ENCODE peak calls at places on chromosomes 2 and 18, in five cellular contexts. R, V, A, P and S are unnamed samples.

GRCh38 chr18:79983253-79983652 is 5.1 kb downstream of the TXNL4A start:
- DNase-seq in R (no peak), P (no peak), V (no peak), A (no peak), S (no peak)

GRCh38 chr2:3611611-3612010 is 16.7 kb downstream of the COLEC11 start:
- DNase-seq in P (no peak), R (no peak), A (peak), V (peak), S (peak)

GRCh38 chr18:65352183-65352582 is 398.6 kb upstream of the CDH7 start:
- DNase-seq in A (no peak), V (no peak), P (no peak), R (no peak), S (no peak)

GRCh38 chr2:86703704-86704370 is 16.3 kb upstream of the RMND5A start:
- DNase-seq in A (no peak), P (no peak), R (peak), V (no peak), S (no peak)

GRCh38 chr2:222445226-222445625 is 20.9 kb downstream of the SGPP2 start:
- DNase-seq in A (no peak), P (no peak), V (no peak), R (peak), S (no peak)

GRCh38 chr2:232480201-232481190 is 7.1 kb downstream of the ECEL1 start:
- DNase-seq in V (peak), R (peak), A (peak), P (no peak), S (peak)

GRCh38 chr2:119387381-119388129 is 20.8 kb downstream of the DBI start:
- DNase-seq in A (peak), V (no peak), P (peak), R (peak), S (peak)

GRCh38 chr2:134218928-134219707 is 34.8 kb upstream of the MGAT5 start:
- DNase-seq in P (no peak), R (no peak), A (no peak), V (peak), S (no peak)

GRCh38 chr2:145404690-145405089 is 884.8 kb upstream of the ZEB2 start:
- DNase-seq in A (no peak), V (no peak), P (no peak), R (no peak), S (no peak)

GRCh38 chr2:102064679-102065674 is 73.2 kb downstream of the IL1R2 start:
- DNase-seq in R (no peak), P (no peak), A (no peak), V (no peak), S (no peak)

GRCh38 chr2:194116861-194117260 is 1540.2 kb upstream of the SLC39A10 start:
- DNase-seq in R (no peak), P (no peak), V (no peak), A (no peak), S (no peak)

GRCh38 chr2:383173-383572 is 95.3 kb upstream of the ALKAL2 start:
- DNase-seq in V (no peak), P (no peak), A (no peak), R (no peak), S (no peak)

GRCh38 chr2:75703617-75704016 is 7.1 kb downstream of the GCFC2 start:
- DNase-seq in V (no peak), P (no peak), A (no peak), R (no peak), S (no peak)

GRCh38 chr18:9823805-9824473 is 61.8 kb upstream of the TXNDC2 start:
- DNase-seq in R (no peak), P (no peak), V (no peak), A (no peak), S (no peak)

GRCh38 chr2:40957508-40957907 is 505.6 kb upstream of the SLC8A1 start:
- DNase-seq in P (peak), A (no peak), V (peak), R (no peak), S (no peak)

GRCh38 chr2:1483551-1483950 is 70.3 kb downstream of the TPO start:
- DNase-seq in A (no peak), R (no peak), V (peak), P (no peak), S (peak)

GRCh38 chr2:9815076-9815475 is 28.2 kb upstream of the TAF1B start:
- DNase-seq in A (no peak), P (no peak), R (no peak), V (no peak), S (peak)

GRCh38 chr2:73902284-73902683 is 9.5 kb downstream of the ACTG2 start:
- DNase-seq in V (no peak), A (no peak), P (no peak), R (no peak), S (peak)

GRCh38 chr2:111160758-111161157 is 40.0 kb downstream of the BCL2L11 start:
- DNase-seq in A (no peak), P (peak), V (no peak), R (no peak), S (no peak)

GRCh38 chr2:105235388-105236059 is 6.0 kb upstream of the GPR45 start:
- DNase-seq in R (peak), A (no peak), P (peak), V (peak), S (peak)

GRCh38 chr18:63339920-63340484 is 20.4 kb upstream of the BCL2 start:
- DNase-seq in V (no peak), A (no peak), R (no peak), P (no peak), S (no peak)

GRCh38 chr2:20961858-20962257 is 82.0 kb downstream of the APOB start:
- DNase-seq in R (peak), V (no peak), P (no peak), A (peak), S (no peak)

GRCh38 chr18:9930299-9930884 is 16.6 kb downstream of the VAPA start:
- DNase-seq in R (no peak), P (no peak), A (no peak), V (no peak), S (no peak)

GRCh38 chr18:25614168-25614567 is 262.2 kb upstream of the ZNF521 start:
- DNase-seq in A (no peak), R (no peak), P (no peak), V (no peak), S (no peak)

GRCh38 chr2:227817940-227818568 is 4.4 kb downstream of the CCL20 start:
- DNase-seq in A (peak), R (peak), P (peak), V (peak), S (peak)

GRCh38 chr2:96470636-96471035 is 34.5 kb downstream of the NEURL3 start:
- DNase-seq in A (no peak), R (peak), V (peak), P (no peak), S (no peak)

GRCh38 chr2:8202139-8202538 is 479.7 kb upstream of the ID2 start:
- DNase-seq in R (no peak), V (no peak), P (no peak), A (no peak), S (no peak)

GRCh38 chr2:111145103-111145760 is 24.5 kb downstream of the BCL2L11 start:
- DNase-seq in P (no peak), V (no peak), R (no peak), A (no peak), S (no peak)

GRCh38 chr2:219624565-219624964 is 2.9 kb upstream of the SLC4A3 start:
- DNase-seq in V (peak), R (no peak), A (no peak), P (no peak), S (no peak)

GRCh38 chr2:126827371-126827770 is 71.3 kb upstream of the TEX51 start:
- DNase-seq in R (no peak), V (no peak), P (no peak), A (no peak), S (no peak)

GRCh38 chr2:145380436-145381017 is 860.6 kb upstream of the ZEB2 start:
- DNase-seq in V (no peak), R (no peak), P (peak), A (no peak), S (no peak)

GRCh38 chr2:74502147-74502719 is 2.8 kb upstream of the LBX2 start:
- DNase-seq in V (peak), R (no peak), P (no peak), A (no peak), S (no peak)

GRCh38 chr2:39068757-39069515 is 51.9 kb downstream of the SOS1 start:
- DNase-seq in R (no peak), A (no peak), V (no peak), P (no peak), S (no peak)

GRCh38 chr2:46684661-46685060 is 205.3 kb downstream of the TMEM247 start:
- DNase-seq in R (no peak), P (no peak), V (no peak), A (no peak), S (no peak)

GRCh38 chr2:222442665-222443064 is 18.3 kb downstream of the SGPP2 start:
- DNase-seq in R (no peak), A (no peak), P (no peak), V (no peak), S (no peak)

GRCh38 chr2:73089270-73090030 is 17.9 kb upstream of the SFXN5 start:
- DNase-seq in R (no peak), P (peak), V (no peak), A (peak), S (no peak)

GRCh38 chr2:25491966-25492532 is 150.3 kb upstream of the DNMT3A start:
- DNase-seq in A (no peak), V (no peak), R (no peak), P (no peak), S (no peak)

GRCh38 chr2:25492726-25493125 is 151.0 kb upstream of the DNMT3A start:
- DNase-seq in R (no peak), V (no peak), A (no peak), P (no peak), S (no peak)

GRCh38 chr2:25497229-25497861 is 155.6 kb upstream of the DNMT3A start:
- DNase-seq in R (no peak), P (no peak), V (no peak), A (no peak), S (no peak)

GRCh38 chr2:25493207-25493606 is 151.5 kb upstream of the DNMT3A start:
- DNase-seq in R (no peak), P (no peak), V (no peak), A (no peak), S (no peak)

GRCh38 chr2:25494626-25495025 is 152.9 kb upstream of the DNMT3A start:
- DNase-seq in V (no peak), P (no peak), R (no peak), A (no peak), S (no peak)
- TF ChIP-seq CTCF in V (no peak), P (no peak), R (no peak), A (no peak), S (no peak)

DNA sequence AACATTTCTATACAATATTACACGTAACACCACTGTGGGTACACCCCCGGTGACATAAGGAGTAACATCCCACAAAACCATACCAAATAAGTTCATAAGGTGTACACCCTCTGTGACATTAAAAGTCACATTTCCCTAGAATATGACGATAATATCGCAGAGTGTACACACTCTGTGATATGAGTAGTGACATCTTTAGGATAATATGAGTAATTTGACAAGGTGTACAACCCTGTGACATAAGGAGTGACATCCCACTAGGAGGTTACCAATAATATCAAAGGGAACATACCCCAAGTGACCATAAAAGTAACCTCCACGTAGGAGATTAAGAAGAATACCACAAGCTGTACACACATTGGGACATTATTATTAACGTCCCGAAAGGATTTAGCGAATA is 24.0 kb upstream of the TEX261 start:
- DNase-seq in P (no peak), A (no peak), V (no peak), R (no peak), S (no peak)
- H3K4me3 ChIP-seq in P (no peak), A (no peak), V (no peak), R (no peak), S (no peak)

GRCh38 chr18:7174359-7175107 is 56.4 kb upstream of the LRRC30 start:
- DNase-seq in A (no peak), V (peak), P (no peak), R (no peak), S (no peak)
- TF ChIP-seq CTCF in A (no peak), V (no peak), P (peak), R (peak), S (no peak)

GRCh38 chr2:161418715-161419337 is 2.7 kb downstream of the TBR1 start:
- DNase-seq in V (no peak), R (peak), P (no peak), A (no peak), S (no peak)
- H3K4me3 ChIP-seq in V (no peak), R (peak), P (no peak), A (no peak), S (no peak)

GRCh38 chr2:12750166-12750905 is 33.6 kb downstream of the TRIB2 start:
- DNase-seq in A (no peak), P (no peak), V (no peak), R (no peak), S (no peak)
- TF ChIP-seq CTCF in A (no peak), P (no peak), V (no peak), R (no peak), S (no peak)

DNA sequence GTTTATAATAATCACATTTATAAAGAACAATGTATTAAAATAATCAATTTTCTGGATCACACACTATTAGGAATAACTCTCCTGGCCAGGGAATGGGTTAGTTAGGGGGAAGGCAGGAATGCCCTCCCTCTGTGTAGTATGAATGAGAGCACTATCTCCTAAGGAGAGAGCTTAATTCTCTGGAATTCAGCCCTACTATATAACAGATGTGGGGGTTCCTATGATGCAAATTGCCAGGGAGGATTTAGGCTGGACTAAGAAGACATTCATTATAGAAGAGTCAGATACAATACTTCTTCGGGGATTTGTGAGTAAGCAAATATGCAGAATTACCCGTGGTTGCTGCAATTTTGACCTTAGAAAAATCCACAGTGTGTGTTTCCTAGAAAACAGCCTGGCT is 250.1 kb upstream of the VRK2 start:
- DNase-seq in P (no peak), A (no peak), V (no peak), R (no peak), S (no peak)
- H3K4me3 ChIP-seq in P (no peak), A (no peak), V (no peak), R (no peak), S (no peak)

GRCh38 chr18:76489081-76489480 is 6.0 kb downstream of the ZNF516 start:
- DNase-seq in R (no peak), V (no peak), A (no peak), P (no peak), S (no peak)
- TF ChIP-seq CTCF in R (no peak), V (no peak), A (no peak), P (no peak), S (no peak)